ENCODE peak calls at places on chromosomes 6 and 20, in five cellular contexts. F is activated CD4-positive, alpha-beta T cell treated with anti-CD3 and anti-CD28 coated beads, Interleukin-2, amount 50 U/mL, for 1 hour; A is H7; Q is choroid plexus epithelial cell; P is heart left ventricle. J is an unnamed sample.

GRCh38 chr20:52978851-52979250 is 6.7 kb downstream of the TSHZ2 start:
- DNase-seq in F (no peak), A (no peak), Q (no peak), P (no peak), J (peak; percentile 56)

GRCh38 chr6:79946773-79947190 is 571 bp downstream of the ELOVL4 start:
- DNase-seq in F (peak; percentile 2), A (peak; percentile 64), Q (peak; percentile 41), P (no peak), J (peak; percentile 6)

GRCh38 chr6:170003027-170003426 is 251.6 kb downstream of the ERMARD start:
- DNase-seq in F (no peak), A (peak; percentile 19), Q (no peak), P (no peak), J (no peak)

GRCh38 chr6:447381-448165 is 56.0 kb downstream of the IRF4 start:
- DNase-seq in F (peak; percentile 33), A (no peak), Q (no peak), P (no peak), J (no peak)

GRCh38 chr6:158040804-158041347 is 59.2 kb downstream of the SYNJ2 start:
- DNase-seq in F (no peak), A (peak; percentile 26), Q (peak; percentile 72), P (no peak), J (no peak)

GRCh38 chr6:109783245-109783990 is 92.3 kb downstream of the FIG4 start:
- DNase-seq in F (no peak), A (peak; percentile 68), Q (peak; percentile 73), P (no peak), J (no peak)

GRCh38 chr20:25020345-25020744 is 27.8 kb upstream of the APMAP start:
- DNase-seq in F (no peak), A (no peak), Q (no peak), P (peak; percentile 8), J (no peak)

GRCh38 chr6:72954736-72955135 is 270.6 kb downstream of the KHDC1L start:
- DNase-seq in F (no peak), A (no peak), Q (no peak), P (no peak), J (no peak)

GRCh38 chr20:8423482-8423881 is 291.4 kb downstream of the PLCB1 start:
- DNase-seq in F (no peak), A (no peak), Q (no peak), P (no peak), J (no peak)

GRCh38 chr6:169912266-169913095 is 161.1 kb downstream of the ERMARD start:
- DNase-seq in F (no peak), A (no peak), Q (no peak), P (no peak), J (no peak)

GRCh38 chr6:160015778-160016684 is 47.1 kb downstream of the IGF2R start:
- DNase-seq in F (peak; percentile 33), A (no peak), Q (no peak), P (no peak), J (no peak)

GRCh38 chr20:25025986-25026605 is 31.8 kb downstream of the ACSS1 start:
- DNase-seq in F (no peak), A (no peak), Q (no peak), P (peak; percentile 28), J (no peak)

GRCh38 chr6:160420253-160420968 is 72.2 kb downstream of the SLC22A3 start:
- DNase-seq in F (no peak), A (no peak), Q (no peak), P (no peak), J (no peak)

GRCh38 chr6:42405025-42405424 is 46.7 kb downstream of the TRERF1 start:
- DNase-seq in F (no peak), A (no peak), Q (peak; percentile 37), P (no peak), J (no peak)

GRCh38 chr6:83861077-83861476 is 1.6 kb downstream of the CYB5R4 start:
- DNase-seq in F (no peak), A (no peak), Q (no peak), P (no peak), J (no peak)

GRCh38 chr6:130811932-130812331 is 15.3 kb upstream of the SMLR1 start:
- DNase-seq in F (no peak), A (no peak), Q (peak; percentile 33), P (no peak), J (no peak)

GRCh38 chr20:52372169-52372568 is 180.6 kb upstream of the ZFP64 start:
- DNase-seq in F (no peak), A (no peak), Q (no peak), P (no peak), J (no peak)

GRCh38 chr20:50446351-50447101 is 63.7 kb upstream of the PTPN1 start:
- DNase-seq in F (no peak), A (no peak), Q (no peak), P (no peak), J (no peak)

GRCh38 chr6:72421387-72421786 is 200.5 kb upstream of the KCNQ5 start:
- DNase-seq in F (no peak), A (no peak), Q (no peak), P (no peak), J (no peak)

GRCh38 chr6:170221052-170221752 is 69.7 kb downstream of the DLL1 start:
- DNase-seq in F (no peak), A (peak; percentile 62), Q (no peak), P (no peak), J (no peak)

GRCh38 chr20:36035720-36036119 is 67.3 kb downstream of the CNBD2 start:
- DNase-seq in F (no peak), A (no peak), Q (no peak), P (no peak), J (peak; percentile 74)

GRCh38 chr6:136587527-136587926 is 37.3 kb upstream of the MAP7 start:
- DNase-seq in F (no peak), A (no peak), Q (peak; percentile 46), P (no peak), J (no peak)